ENCODE peak calls at places on chromosome 10, in nine cellular contexts. L is NCI-H345; I is anterior cingulate cortex; S is B cell; P is activated CD4-positive, CD25-positive, alpha-beta regulatory T cell; B is endothelial cell of umbilical vein; O is HEK293T; E is IMR-90; K is stimulated activated CD4-positive, alpha-beta T cell treated with anti-CD3 and anti-CD28 coated beads, Interleukin-2, amount 100 ng/mL, for 48 hours. H is an unnamed sample.

GRCh38 chr10:32189400-32190084 is 133.3 kb upstream of the KIF5B start:
- DNase-seq in L (no peak), I (no peak), S (no peak), P (no peak), B (peak; percentile 53), O (peak; percentile 9), E (peak; percentile 35), K (no peak), H (peak; percentile 23)

GRCh38 chr10:69232736-69233135 is 12.6 kb downstream of the HKDC1 start:
- DNase-seq in L (no peak), I (no peak), S (no peak), P (no peak), B (no peak), O (no peak), E (no peak), K (no peak), H (no peak)

GRCh38 chr10:131829156-131829930 is 71.5 kb upstream of the PPP2R2D start:
- DNase-seq in L (no peak), I (no peak), S (no peak), P (no peak), B (no peak), O (no peak), E (no peak), K (no peak), H (no peak)

GRCh38 chr10:79937661-79938226 is 11.2 kb downstream of the SFTPD start:
- DNase-seq in L (no peak), I (no peak), S (no peak), P (no peak), B (no peak), O (no peak), E (no peak), K (no peak), H (no peak)

GRCh38 chr10:43196131-43196980 is 58.1 kb downstream of the CSGALNACT2 start:
- DNase-seq in L (no peak), I (no peak), S (peak; percentile 10), P (no peak), B (no peak), O (no peak), E (no peak), K (no peak), H (no peak)

GRCh38 chr10:123800299-123800698 is 91.3 kb downstream of the CPXM2 start:
- DNase-seq in L (no peak), I (no peak), S (no peak), P (no peak), B (peak; percentile 89), O (no peak), E (no peak), K (no peak), H (no peak)

GRCh38 chr10:106169241-106169640 is 995.3 kb downstream of the SORCS1 start:
- DNase-seq in L (no peak), I (no peak), S (no peak), P (no peak), B (no peak), O (no peak), E (no peak), K (no peak), H (no peak)

GRCh38 chr10:82438277-82438676 is 563.3 kb downstream of the NRG3 start:
- DNase-seq in L (no peak), I (no peak), S (no peak), P (no peak), B (no peak), O (no peak), E (no peak), K (no peak), H (no peak)

GRCh38 chr10:29395409-29395808 is 106.5 kb downstream of the LYZL1 start:
- DNase-seq in L (no peak), I (no peak), S (no peak), P (no peak), B (no peak), O (no peak), E (no peak), K (no peak), H (no peak)

GRCh38 chr10:92844746-92845145 is 3.6 kb upstream of the EXOC6 start:
- DNase-seq in L (no peak), I (no peak), S (no peak), P (no peak), B (no peak), O (no peak), E (peak; percentile 25), K (no peak), H (no peak)

GRCh38 chr10:60942604-60943269 is 1.2 kb downstream of the RHOBTB1 start:
- DNase-seq in L (no peak), I (no peak), S (peak; percentile 51), P (no peak), B (peak; percentile 59), O (no peak), E (peak; percentile 31), K (no peak), H (peak; percentile 37)

GRCh38 chr10:103669944-103670343 is 176.4 kb downstream of the NEURL1 start:
- DNase-seq in L (no peak), I (no peak), S (no peak), P (no peak), B (no peak), O (no peak), E (no peak), K (no peak), H (no peak)

GRCh38 chr10:44424953-44425352 is 40.1 kb upstream of the CXCL12 start:
- DNase-seq in L (no peak), I (no peak), S (no peak), P (no peak), B (no peak), O (no peak), E (no peak), K (no peak), H (no peak)

GRCh38 chr10:91590142-91590903 is 42.5 kb downstream of the PPP1R3C start:
- DNase-seq in L (no peak), I (no peak), S (no peak), P (no peak), B (peak; percentile 88), O (no peak), E (peak; percentile 92), K (no peak), H (peak; percentile 12)

GRCh38 chr10:44684641-44685040 is 226.5 kb upstream of the TMEM72 start:
- DNase-seq in L (no peak), I (no peak), S (no peak), P (no peak), B (no peak), O (no peak), E (no peak), K (no peak), H (no peak)

GRCh38 chr10:74963549-74963948 is 137.1 kb downstream of the KAT6B start:
- DNase-seq in L (no peak), I (no peak), S (no peak), P (no peak), B (no peak), O (no peak), E (peak; percentile 19), K (no peak), H (no peak)

GRCh38 chr10:6674282-6674681 is 94.2 kb upstream of the PRKCQ start:
- DNase-seq in L (no peak), I (no peak), S (no peak), P (no peak), B (peak; percentile 10), O (no peak), E (no peak), K (no peak), H (no peak)

GRCh38 chr10:132860527-132860926 is 74.6 kb upstream of the NKX6-2 start:
- DNase-seq in L (no peak), I (no peak), S (no peak), P (no peak), B (no peak), O (no peak), E (no peak), K (no peak), H (no peak)

GRCh38 chr10:73076361-73077183 is 20.1 kb downstream of the P4HA1 start:
- DNase-seq in L (no peak), I (no peak), S (no peak), P (no peak), B (peak; percentile 81), O (no peak), E (peak; percentile 85), K (no peak), H (no peak)

GRCh38 chr10:91536101-91536500 is 96.8 kb downstream of the PPP1R3C start:
- DNase-seq in L (no peak), I (no peak), S (no peak), P (no peak), B (no peak), O (no peak), E (peak; percentile 72), K (no peak), H (no peak)

GRCh38 chr10:97025613-97026242 is 160.0 kb downstream of the SLIT1 start:
- DNase-seq in L (no peak), I (peak; percentile 8), S (peak; percentile 59), P (no peak), B (peak; percentile 34), O (peak; percentile 78), E (peak; percentile 40), K (peak; percentile 51), H (peak; percentile 46)

GRCh38 chr10:132705173-132705572 is 80.8 kb downstream of the NKX6-2 start:
- DNase-seq in L (no peak), I (no peak), S (no peak), P (no peak), B (no peak), O (no peak), E (no peak), K (no peak), H (no peak)

GRCh38 chr10:58184120-58184670 is 83.5 kb downstream of the IPMK start:
- DNase-seq in L (no peak), I (no peak), S (no peak), P (no peak), B (no peak), O (no peak), E (no peak), K (no peak), H (no peak)

GRCh38 chr10:96690755-96691730 is 29.3 kb downstream of the PIK3AP1 start:
- DNase-seq in L (no peak), I (no peak), S (no peak), P (no peak), B (no peak), O (no peak), E (peak; percentile 33), K (no peak), H (no peak)

GRCh38 chr10:21746118-21746517 is 212.1 kb downstream of the MLLT10 start:
- DNase-seq in L (no peak), I (no peak), S (no peak), P (no peak), B (no peak), O (no peak), E (no peak), K (no peak), H (no peak)

GRCh38 chr10:44911081-44911540 is at the start of gene TMEM72:
- DNase-seq in L (no peak), I (no peak), S (no peak), P (no peak), B (no peak), O (peak; percentile 68), E (no peak), K (no peak), H (no peak)

GRCh38 chr10:58360412-58361004 is 24.7 kb upstream of the TFAM start:
- DNase-seq in L (no peak), I (no peak), S (no peak), P (no peak), B (peak; percentile 38), O (no peak), E (no peak), K (no peak), H (no peak)

GRCh38 chr10:99470327-99470726 is 39.9 kb upstream of the GOT1 start:
- DNase-seq in L (no peak), I (no peak), S (no peak), P (no peak), B (no peak), O (no peak), E (no peak), K (no peak), H (no peak)

GRCh38 chr10:30747633-30748032 is 118.1 kb upstream of the LYZL2 start:
- DNase-seq in L (no peak), I (no peak), S (no peak), P (peak; percentile 11), B (no peak), O (no peak), E (peak; percentile 78), K (peak; percentile 32), H (no peak)

GRCh38 chr10:23399701-23400144 is 39.2 kb upstream of the OTUD1 start:
- DNase-seq in L (no peak), I (no peak), S (no peak), P (no peak), B (no peak), O (no peak), E (peak; percentile 97), K (no peak), H (no peak)